ENCODE peak calls at places on chromosomes 4 and X, in nine cellular contexts. F, L, X, Z, E, Y, W, G and A are unnamed samples.

GRCh38 chr4:137961051-137961438 is 281.1 kb downstream of the SLC7A11 start:
- DNase-seq in L (peak), Z (no peak), W (peak), E (no peak), G (no peak), F (peak), X (no peak), Y (peak), A (no peak)

GRCh38 chr4:168540086-168540864 is 43.4 kb downstream of the PALLD start:
- DNase-seq in F (peak), Z (no peak), W (no peak), L (no peak), G (no peak), X (no peak), Y (no peak), E (no peak), A (no peak)

GRCh38 chrX:154714925-154715324 is 36.0 kb downstream of the GAB3 start:
- DNase-seq in Z (peak), G (peak), W (peak), X (peak), F (peak), E (peak), L (peak), Y (peak), A (peak)

GRCh38 chrX:123961268-123962005 is at the start of gene STAG2:
- DNase-seq in X (peak), G (peak), Z (peak), W (peak), F (peak), E (peak), L (peak), Y (peak), A (peak)

GRCh38 chrX:110268875-110269274 is 49.0 kb downstream of the AMMECR1 start:
- DNase-seq in Z (no peak), G (no peak), Y (peak), W (no peak), F (peak), L (no peak), E (no peak), X (no peak), A (no peak)

GRCh38 chr4:125421547-125421946 is 106.8 kb downstream of the FAT4 start:
- DNase-seq in G (no peak), Z (no peak), Y (peak), E (no peak), W (no peak), F (no peak), X (no peak), L (no peak), A (no peak)

GRCh38 chr4:177016541-177017141 is 223.9 kb upstream of the VEGFC start:
- DNase-seq in G (no peak), Y (no peak), Z (no peak), F (peak), X (no peak), W (no peak), L (no peak), E (no peak), A (no peak)

GRCh38 chr4:20299515-20299914 is 47.8 kb downstream of the SLIT2 start:
- DNase-seq in G (no peak), E (peak), Z (no peak), Y (peak), X (no peak), F (peak), L (peak), W (peak), A (no peak)

GRCh38 chr4:21901831-21902230 is 46.7 kb downstream of the KCNIP4 start:
- DNase-seq in E (no peak), G (no peak), L (peak), Z (no peak), X (no peak), F (peak), Y (peak), W (no peak), A (no peak)

GRCh38 chr4:23855912-23856605 is 33.8 kb downstream of the PPARGC1A start:
- DNase-seq in F (peak), X (no peak), L (peak), Y (no peak), G (no peak), Z (no peak), E (no peak), W (no peak), A (no peak)

GRCh38 chr4:101961144-101961543 is 170.6 kb downstream of the BANK1 start:
- DNase-seq in E (no peak), X (no peak), Z (no peak), G (peak), W (no peak), Y (no peak), F (peak), L (peak), A (no peak)